ENCODE peak calls at places on chromosomes 11 and 22, in six cellular contexts. J, C, Q, M, E and Z are unnamed samples.
A peak's percentile ranks its signal among the peaks of the same experiment; 100 is the strongest.

GRCh38 chr11:257766-258493 is 20.3 kb upstream of the NLRP6 start:
- DNase-seq in J (no peak), C (no peak), Q (no peak), M (no peak), E (no peak), Z (no peak)

GRCh38 chr22:38554281-38554680 is 15.7 kb downstream of the DMC1 start:
- DNase-seq in J (peak; percentile 77), C (peak; percentile 41), Q (no peak), M (no peak), E (no peak), Z (no peak)

GRCh38 chr11:85826096-85826855 is 15.3 kb upstream of the SYTL2 start:
- DNase-seq in J (peak; percentile 69), C (no peak), Q (no peak), M (no peak), E (no peak), Z (no peak)

GRCh38 chr11:115580927-115581680 is 76.9 kb upstream of the CADM1 start:
- DNase-seq in J (peak; percentile 3), C (no peak), Q (no peak), M (no peak), E (no peak), Z (no peak)

GRCh38 chr11:46382644-46383403 is 1.4 kb downstream of the MDK start:
- DNase-seq in J (peak; percentile 64), C (peak; percentile 83), Q (peak; percentile 43), M (no peak), E (peak; percentile 56), Z (no peak)

GRCh38 chr22:35299217-35299716 is 427 bp upstream of the TOM1 start:
- DNase-seq in J (peak; percentile 39), C (no peak), Q (no peak), M (no peak), E (no peak), Z (peak; percentile 38)

GRCh38 chr11:73995731-73996130 is 13.1 kb upstream of the UCP2 start:
- DNase-seq in J (no peak), C (no peak), Q (no peak), M (no peak), E (no peak), Z (peak; percentile 49)

GRCh38 chr11:78800089-78800690 is 225.5 kb upstream of the NARS2 start:
- DNase-seq in J (no peak), C (no peak), Q (no peak), M (no peak), E (no peak), Z (no peak)

GRCh38 chr11:104332110-104332509 is 168.2 kb upstream of the PDGFD start:
- DNase-seq in J (no peak), C (no peak), Q (peak; percentile 17), M (no peak), E (no peak), Z (no peak)

GRCh38 chr11:68375337-68375736 is 62.9 kb downstream of the LRP5 start:
- DNase-seq in J (no peak), C (no peak), Q (no peak), M (no peak), E (no peak), Z (no peak)

GRCh38 chr11:69293819-69294505 is at the start of gene MYEOV:
- DNase-seq in J (peak; percentile 49), C (peak; percentile 57), Q (no peak), M (no peak), E (no peak), Z (peak; percentile 14)

GRCh38 chr11:47946682-47947575 is 33.4 kb upstream of the PTPRJ start:
- DNase-seq in J (peak; percentile 94), C (peak; percentile 90), Q (peak; percentile 53), M (no peak), E (peak; percentile 90), Z (no peak)

GRCh38 chr11:72522186-72522585 is 87.9 kb upstream of the CLPB start:
- DNase-seq in J (no peak), C (no peak), Q (no peak), M (no peak), E (no peak), Z (no peak)

GRCh38 chr11:96752221-96752620 is 362.4 kb downstream of the JRKL start:
- DNase-seq in J (peak; percentile 56), C (no peak), Q (no peak), M (no peak), E (no peak), Z (no peak)

GRCh38 chr22:31327786-31328544 is 18.2 kb downstream of the PATZ1 start:
- DNase-seq in J (peak; percentile 28), C (peak; percentile 13), Q (no peak), M (no peak), E (no peak), Z (no peak)

GRCh38 chr11:73206751-73207280 is 11.3 kb upstream of the P2RY2 start:
- DNase-seq in J (peak; percentile 35), C (no peak), Q (no peak), M (no peak), E (no peak), Z (no peak)

GRCh38 chr11:44290206-44290605 is 19.7 kb downstream of the ALX4 start:
- DNase-seq in J (peak; percentile 75), C (no peak), Q (no peak), M (no peak), E (no peak), Z (no peak)

GRCh38 chr11:13955971-13956421 is 6.5 kb upstream of the SPON1 start:
- DNase-seq in J (peak; percentile 69), C (peak; percentile 61), Q (peak; percentile 55), M (peak; percentile 31), E (peak; percentile 83), Z (peak; percentile 38)

GRCh38 chr11:65504671-65505433 is 6.0 kb downstream of the MALAT1 start:
- DNase-seq in J (peak; percentile 59), C (no peak), Q (no peak), M (no peak), E (peak; percentile 59), Z (no peak)

GRCh38 chr11:105297463-105297862 is 157.9 kb upstream of the CARD18 start:
- DNase-seq in J (peak; percentile 81), C (peak; percentile 21), Q (no peak), M (no peak), E (no peak), Z (no peak)

GRCh38 chr22:19962246-19962908 is 20.8 kb upstream of the TXNRD2 start:
- DNase-seq in J (peak; percentile 76), C (peak; percentile 88), Q (peak; percentile 81), M (peak; percentile 27), E (peak; percentile 86), Z (peak; percentile 51)

GRCh38 chr11:1054143-1055108 is 17.9 kb upstream of the MUC6 start:
- DNase-seq in J (peak; percentile 59), C (peak; percentile 76), Q (no peak), M (no peak), E (peak; percentile 59), Z (no peak)

GRCh38 chr11:93542753-93543246 is 391 bp downstream of the SMCO4 start:
- DNase-seq in J (peak; percentile 30), C (peak; percentile 50), Q (no peak), M (no peak), E (peak; percentile 71), Z (no peak)

GRCh38 chr11:130585545-130585944 is 137.1 kb downstream of the ADAMTS15 start:
- DNase-seq in J (peak; percentile 89), C (no peak), Q (no peak), M (no peak), E (no peak), Z (no peak)

GRCh38 chr11:61298663-61299244 is 3.6 kb upstream of the VWCE start:
- DNase-seq in J (peak; percentile 16), C (no peak), Q (no peak), M (no peak), E (no peak), Z (no peak)

GRCh38 chr22:48253136-48253535 is 1490.7 kb downstream of the TBC1D22A start:
- DNase-seq in J (no peak), C (no peak), Q (no peak), M (no peak), E (no peak), Z (no peak)

GRCh38 chr11:72263363-72263762 is 19.4 kb upstream of the PHOX2A start:
- DNase-seq in J (peak; percentile 71), C (peak; percentile 45), Q (no peak), M (no peak), E (no peak), Z (no peak)

GRCh38 chr22:46971141-46971775 is 208.8 kb downstream of the TBC1D22A start:
- DNase-seq in J (no peak), C (no peak), Q (peak; percentile 43), M (no peak), E (peak; percentile 70), Z (no peak)

GRCh38 chr11:11552688-11553087 is 69.1 kb downstream of the GALNT18 start:
- DNase-seq in J (no peak), C (no peak), Q (no peak), M (no peak), E (no peak), Z (no peak)

GRCh38 chr11:17263803-17264202 is 12.7 kb upstream of the NUCB2 start:
- DNase-seq in J (peak; percentile 56), C (peak; percentile 22), Q (no peak), M (no peak), E (no peak), Z (no peak)